ENCODE peak calls at places on chromosomes 11 and 22, in seven cellular contexts. Y is HepG2, U is H1, Z is HCT116, I is GM12878, W is SK-N-SH, H is K562. O is an unnamed sample.

GRCh38 chr11:6856871-6857270 is 6.0 kb upstream of the OR10A2 start:
- DNase-seq in U (no peak), I (no peak), H (no peak), W (no peak), Z (no peak), Y (no peak), O (no peak)

GRCh38 chr22:27474711-27475547 is 326.6 kb downstream of the MN1 start:
- DNase-seq in U (peak), Z (peak), I (no peak), H (no peak), Y (no peak), W (no peak), O (no peak)

GRCh38 chr11:31641477-31642062 is 132.0 kb downstream of the ELP4 start:
- DNase-seq in I (no peak), W (peak), Z (peak), U (peak), Y (peak), H (peak), O (no peak)

GRCh38 chr22:39185601-39186012 is 33.1 kb upstream of the CBX7 start:
- DNase-seq in Z (no peak), I (no peak), H (peak), Y (peak), U (no peak), W (no peak), O (no peak)

GRCh38 chr11:69380921-69381581 is 87.1 kb downstream of the MYEOV start:
- DNase-seq in Z (no peak), Y (no peak), H (no peak), I (no peak), W (no peak), U (no peak), O (no peak)

GRCh38 chr11:95918720-95919119 is 5.2 kb downstream of the MTMR2 start:
- DNase-seq in Y (no peak), Z (no peak), H (no peak), U (no peak), W (no peak), I (no peak), O (no peak)

GRCh38 chr11:76266269-76266668 is 60.0 kb upstream of the WNT11 start:
- DNase-seq in I (no peak), Z (peak), Y (no peak), U (no peak), W (no peak), H (no peak), O (peak)

GRCh38 chr11:45995342-45995734 is 72.9 kb downstream of the LARGE2 start:
- DNase-seq in U (no peak), Z (no peak), H (peak), Y (no peak), I (no peak), W (no peak), O (no peak)

GRCh38 chr11:95638501-95638900 is 151.1 kb downstream of the FAM76B start:
- DNase-seq in H (no peak), W (no peak), I (no peak), Z (no peak), U (no peak), Y (no peak), O (no peak)

GRCh38 chr11:71342951-71343827 is 90.8 kb upstream of the SHANK2 start:
- DNase-seq in I (no peak), H (peak), W (peak), U (peak), Y (peak), Z (peak), O (no peak)

GRCh38 chr11:1499261-1499890 is 12.8 kb upstream of the MOB2 start:
- DNase-seq in H (no peak), U (no peak), Z (no peak), I (no peak), Y (no peak), W (peak), O (no peak)

GRCh38 chr11:18697581-18697980 is 998 bp upstream of the TMEM86A start:
- DNase-seq in W (no peak), I (no peak), Z (no peak), H (no peak), U (no peak), Y (no peak), O (no peak)

GRCh38 chr11:57567210-57567511 is 311 bp downstream of the UBE2L6 start:
- DNase-seq in U (no peak), W (no peak), Z (no peak), I (no peak), H (no peak), Y (no peak), O (no peak)

GRCh38 chr11:44979536-44980399 is 29.1 kb upstream of the TP53I11 start:
- DNase-seq in U (no peak), Y (no peak), I (no peak), W (no peak), H (no peak), Z (peak), O (peak)

GRCh38 chr11:63462126-63462525 is 28.8 kb downstream of the PLAAT5 start:
- DNase-seq in H (no peak), W (no peak), Y (no peak), U (no peak), I (no peak), Z (no peak), O (no peak)

GRCh38 chr11:120306519-120307242 is 18.4 kb upstream of the TLCD5 start:
- DNase-seq in Z (peak), H (peak), W (no peak), I (no peak), Y (no peak), U (peak), O (no peak)

GRCh38 chr22:36430863-36431262 is 43.1 kb upstream of the MYH9 start:
- DNase-seq in W (no peak), Z (no peak), I (no peak), Y (peak), U (no peak), H (peak), O (no peak)

GRCh38 chr11:129048911-129049310 is 106.2 kb upstream of the TP53AIP1 start:
- DNase-seq in I (no peak), Z (no peak), Y (no peak), U (no peak), W (no peak), H (no peak), O (no peak)

GRCh38 chr11:9529333-9529648 is 44.2 kb upstream of the WEE1 start:
- DNase-seq in Z (no peak), U (no peak), H (peak), I (no peak), W (peak), Y (no peak), O (no peak)

GRCh38 chr11:12544986-12545775 is 129.0 kb upstream of the TEAD1 start:
- DNase-seq in Z (no peak), W (no peak), I (no peak), Y (no peak), U (no peak), H (no peak), O (no peak)

GRCh38 chr22:17858033-17858432 is 83.8 kb upstream of the BID start:
- DNase-seq in W (no peak), H (no peak), U (no peak), I (no peak), Y (no peak), Z (no peak), O (no peak)

GRCh38 chr11:1205121-1205986 is 17.5 kb upstream of the MUC5B start:
- DNase-seq in W (peak), I (no peak), Z (no peak), Y (no peak), U (no peak), H (no peak), O (no peak)

GRCh38 chr22:26245001-26245400 is 75.7 kb downstream of the SEZ6L start:
- DNase-seq in U (no peak), I (no peak), Y (no peak), H (no peak), Z (no peak), W (no peak), O (no peak)

GRCh38 chr11:103294516-103294915 is 185.3 kb downstream of the DYNC2H1 start:
- DNase-seq in U (no peak), H (no peak), Z (no peak), W (no peak), I (no peak), Y (no peak), O (no peak)

GRCh38 chr11:66907751-66908173 is 50.4 kb downstream of the PC start:
- DNase-seq in H (no peak), W (no peak), U (no peak), Z (no peak), Y (peak), I (no peak), O (no peak)
- TF ChIP-seq SIN3A in H (no peak), W (no peak), U (no peak), Z (no peak), Y (no peak), I (no peak), O (no peak)

GRCh38 chr11:114135737-114136151 is 76.2 kb downstream of the ZBTB16 start:
- DNase-seq in U (peak), W (no peak), Y (no peak), Z (no peak), I (no peak), H (no peak), O (no peak)
- H3K27ac ChIP-seq in U (no peak), W (no peak), Y (no peak), Z (no peak), I (no peak), H (no peak), O (no peak)

GRCh38 chr22:19429950-19430889 is 1.3 kb downstream of the HIRA start:
- DNase-seq in I (no peak), Z (no peak), U (no peak), W (peak), H (peak), Y (peak), O (no peak)

GRCh38 chr22:19434829-19435580 is 2.7 kb downstream of the MRPL40 start:
- DNase-seq in U (no peak), Y (no peak), W (no peak), I (no peak), Z (no peak), H (no peak), O (no peak)

GRCh38 chr22:19430890-19431541 is 517 bp downstream of the HIRA start:
- DNase-seq in U (no peak), Y (peak), Z (no peak), W (peak), H (peak), I (no peak), O (no peak)

GRCh38 chr22:19431641-19432091 is at the start of gene HIRA:
- DNase-seq in U (no peak), Z (peak), H (peak), W (peak), Y (peak), I (no peak), O (no peak)

GRCh38 chr22:19432092-19432844 is at the start of gene MRPL40:
- DNase-seq in Z (peak), W (peak), Y (peak), H (peak), U (no peak), I (peak), O (peak)
- TF ChIP-seq SIN3A in Z (peak), W (peak), Y (peak), H (peak), U (peak), I (peak), O (peak)

GRCh38 chr11:117884994-117885393 is 8.5 kb upstream of the FXYD6 start:
- DNase-seq in Y (no peak), H (no peak), U (no peak), Z (no peak), W (no peak), I (no peak), O (no peak)
- H3K27ac ChIP-seq in Y (no peak), H (no peak), U (no peak), Z (no peak), W (no peak), I (no peak), O (no peak)

GRCh38 chr11:28756977-28757376 is 648.8 kb downstream of the METTL15 start:
- DNase-seq in Y (no peak), W (no peak), I (no peak), U (no peak), Z (no peak), H (no peak), O (no peak)

GRCh38 chr11:28759311-28759710 is 651.1 kb downstream of the METTL15 start:
- DNase-seq in Z (peak), U (no peak), W (no peak), H (no peak), Y (no peak), I (no peak), O (no peak)

GRCh38 chr11:28760676-28761390 is 652.6 kb downstream of the METTL15 start:
- DNase-seq in Y (no peak), W (no peak), Z (no peak), H (no peak), I (no peak), U (no peak), O (no peak)

GRCh38 chr11:28763876-28764275 is 655.7 kb downstream of the METTL15 start:
- DNase-seq in Y (no peak), H (no peak), W (no peak), I (no peak), Z (no peak), U (no peak), O (no peak)

GRCh38 chr11:28757725-28758515 is 649.7 kb downstream of the METTL15 start:
- DNase-seq in U (no peak), W (no peak), I (no peak), Y (no peak), Z (no peak), H (no peak), O (no peak)
- TF ChIP-seq SIN3A in U (no peak), W (no peak), I (no peak), Y (no peak), Z (no peak), H (no peak), O (no peak)

DNA sequence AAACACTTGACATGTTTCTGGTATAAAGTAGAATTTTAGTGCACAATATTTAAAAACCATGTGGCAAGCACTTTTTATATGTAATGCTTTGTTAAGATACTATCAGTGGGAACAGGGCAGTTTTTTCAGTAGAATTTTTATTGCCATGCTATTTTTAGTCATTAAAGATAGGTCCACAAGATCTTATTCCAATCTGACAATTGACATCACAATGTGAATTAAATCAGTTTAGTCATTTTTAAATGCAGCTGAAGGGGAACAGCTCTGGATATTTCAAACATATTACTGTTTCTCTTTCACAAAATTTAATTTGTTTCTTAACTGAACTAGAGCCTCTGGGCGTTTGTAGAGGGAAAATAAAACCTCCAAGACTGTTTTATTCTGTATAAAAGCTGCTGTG is 194.1 kb downstream of the MSANTD4 start:
- DNase-seq in H (no peak), Z (no peak), Y (no peak), W (no peak), U (no peak), I (no peak), O (no peak)
- H3K27ac ChIP-seq in H (no peak), Z (no peak), Y (no peak), W (no peak), U (no peak), I (no peak), O (no peak)

DNA sequence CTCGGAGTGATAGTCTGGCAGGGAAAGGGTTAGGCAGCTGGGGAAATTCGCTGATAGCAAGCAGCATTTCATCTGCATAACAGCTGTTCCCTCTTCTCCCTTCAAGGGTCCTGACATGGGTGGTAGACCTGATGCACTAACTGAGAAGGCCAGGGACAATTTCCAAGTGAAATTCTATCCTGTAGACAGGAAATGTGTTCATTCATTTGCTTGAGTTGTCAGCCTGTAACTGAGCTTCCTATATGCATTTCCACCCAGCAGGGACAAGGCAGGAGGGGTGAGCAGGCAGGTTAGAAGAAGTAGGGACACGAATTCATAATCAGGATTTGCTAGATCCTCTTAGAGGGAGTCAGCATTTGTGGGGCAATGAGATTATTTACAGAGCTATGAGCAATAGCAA is 154.3 kb upstream of the NCAM1 start:
- DNase-seq in I (no peak), U (no peak), H (no peak), Z (no peak), Y (no peak), W (no peak), O (no peak)
- TF ChIP-seq SIN3A in I (no peak), U (no peak), H (no peak), Z (no peak), Y (no peak), W (no peak), O (no peak)

O was measured in Panc1.